ENCODE peak calls at places on chromosomes 13 and 19, in six cellular contexts. A is nephron progenitor cell; V is activated CD4-positive, alpha-beta T cell treated with anti-CD3 and anti-CD28 coated beads, Interleukin-2, amount 50 U/mL, for 48 hours; R is globus pallidus; G is EH; W is dorsolateral prefrontal cortex. S is an unnamed sample.

GRCh38 chr19:55287361-55288079 is 3.7 kb downstream of the BRSK1 start:
- DNase-seq in V (no peak), G (no peak), R (peak; percentile 97), A (no peak), W (no peak), S (no peak)

GRCh38 chr13:76667551-76667950 is 218.7 kb downstream of the KCTD12 start:
- DNase-seq in R (no peak), V (no peak), A (no peak), W (no peak), G (peak; percentile 72), S (no peak)

GRCh38 chr13:87942204-87942603 is 271.0 kb downstream of the SLITRK5 start:
- DNase-seq in G (no peak), A (no peak), R (no peak), W (no peak), V (no peak), S (no peak)

GRCh38 chr19:48540110-48540509 is 11.9 kb upstream of the SULT2B1 start:
- DNase-seq in R (no peak), A (no peak), W (no peak), G (no peak), V (no peak), S (no peak)

GRCh38 chr19:38707512-38708114 is 36.7 kb downstream of the CAPN12 start:
- DNase-seq in W (no peak), R (no peak), V (no peak), G (peak; percentile 51), A (no peak), S (no peak)

GRCh38 chr13:100019780-100020356 is 38.3 kb downstream of the ZIC2 start:
- DNase-seq in V (no peak), A (no peak), G (no peak), R (no peak), W (no peak), S (no peak)

GRCh38 chr19:37077615-37077928 is 661 bp upstream of the ZNF420 start:
- DNase-seq in G (no peak), V (no peak), R (no peak), W (no peak), A (no peak), S (no peak)

GRCh38 chr13:113550453-113550852 is 34.1 kb upstream of the TFDP1 start:
- DNase-seq in W (peak; percentile 9), V (no peak), A (no peak), R (no peak), G (no peak), S (no peak)

GRCh38 chr13:24738366-24738847 is 25.6 kb upstream of the RNF17 start:
- DNase-seq in W (no peak), A (no peak), G (no peak), R (no peak), V (no peak), S (no peak)

GRCh38 chr13:25037057-25037813 is 58.7 kb upstream of the PABPC3 start:
- DNase-seq in A (peak; percentile 64), W (peak; percentile 69), V (peak; percentile 29), G (peak; percentile 67), R (peak; percentile 79), S (peak; percentile 38)

GRCh38 chr19:5397804-5398692 is 57.2 kb upstream of the ZNRF4 start:
- DNase-seq in W (no peak), R (no peak), V (no peak), G (peak; percentile 26), A (peak; percentile 47), S (peak; percentile 38)

GRCh38 chr19:23310729-23311211 is 60.6 kb upstream of the ZNF724 start:
- DNase-seq in V (no peak), W (no peak), R (no peak), A (no peak), G (no peak), S (no peak)

GRCh38 chr19:7772752-7773291 is 9.8 kb downstream of the CLEC4M start:
- DNase-seq in G (peak; percentile 37), W (no peak), V (peak; percentile 20), A (no peak), R (no peak), S (no peak)

GRCh38 chr13:50326746-50327145 is 311.5 kb downstream of the KCNRG start:
- DNase-seq in A (no peak), G (no peak), R (no peak), V (no peak), W (no peak), S (no peak)

GRCh38 chr13:69545500-69546025 is 562.1 kb upstream of the ATXN8OS start:
- DNase-seq in A (no peak), R (no peak), W (no peak), G (no peak), V (no peak), S (no peak)

GRCh38 chr19:7507884-7508283 is 8.0 kb upstream of the ZNF358 start:
- DNase-seq in W (no peak), R (no peak), G (peak; percentile 93), V (peak; percentile 24), A (peak; percentile 72), S (peak; percentile 93)

GRCh38 chr19:3175761-3176714 is 2.5 kb upstream of the S1PR4 start:
- DNase-seq in R (no peak), W (no peak), G (peak; percentile 88), A (no peak), V (peak; percentile 31), S (no peak)

GRCh38 chr13:94345374-94346195 is 133.9 kb downstream of the DCT start:
- DNase-seq in A (no peak), R (peak; percentile 18), W (no peak), G (peak; percentile 53), V (no peak), S (no peak)

GRCh38 chr19:8332976-8333770 is 9.9 kb downstream of the KANK3 start:
- DNase-seq in G (no peak), W (no peak), V (no peak), R (no peak), A (peak; percentile 52), S (no peak)

GRCh38 chr13:67275351-67275989 is 45.3 kb upstream of the PCDH9 start:
- DNase-seq in A (no peak), G (no peak), R (no peak), V (no peak), W (no peak), S (no peak)

GRCh38 chr13:110127986-110128511 is 178.9 kb downstream of the COL4A1 start:
- DNase-seq in G (peak; percentile 63), W (no peak), V (no peak), A (no peak), R (no peak), S (no peak)

GRCh38 chr19:10769533-10770491 is 51.9 kb downstream of the DNM2 start:
- DNase-seq in W (peak; percentile 64), A (peak; percentile 20), G (peak; percentile 50), R (peak; percentile 91), V (no peak), S (peak; percentile 58)

GRCh38 chr13:109740121-109740520 is 46.3 kb downstream of the IRS2 start:
- DNase-seq in V (no peak), A (no peak), W (no peak), G (no peak), R (peak; percentile 43), S (no peak)

GRCh38 chr13:64793131-64793530 is 2437.0 kb downstream of the PCDH9 start:
- DNase-seq in V (no peak), R (no peak), A (no peak), G (no peak), W (no peak), S (no peak)

GRCh38 chr19:33396701-33397535 is 23.4 kb downstream of the CEBPG start:
- DNase-seq in V (no peak), A (peak; percentile 58), R (no peak), W (no peak), G (peak; percentile 36), S (peak; percentile 55)

GRCh38 chr13:51453308-51453958 is 597 bp upstream of the INTS6 start:
- DNase-seq in V (peak; percentile 76), R (peak; percentile 78), W (no peak), G (no peak), A (peak; percentile 84), S (peak; percentile 76)

GRCh38 chr19:33556261-33556660 is 34.7 kb upstream of the PEPD start:
- DNase-seq in A (no peak), W (no peak), V (no peak), G (no peak), R (no peak), S (no peak)

GRCh38 chr13:96994030-96994848 is at the start of gene OXGR1:
- DNase-seq in A (peak; percentile 48), W (no peak), R (peak; percentile 36), V (no peak), G (no peak), S (no peak)

GRCh38 chr19:899363-900301 is 6.3 kb downstream of the RNU6-9 start:
- DNase-seq in V (no peak), A (no peak), R (no peak), W (no peak), G (no peak), S (no peak)

GRCh38 chr13:49308104-49308875 is 60.6 kb downstream of the CDADC1 start:
- DNase-seq in A (no peak), R (peak; percentile 88), G (no peak), W (no peak), V (no peak), S (no peak)

GRCh38 chr13:100209857-100210580 is 121.1 kb downstream of the PCCA start:
- DNase-seq in A (no peak), G (peak; percentile 88), W (no peak), R (no peak), V (no peak), S (peak; percentile 21)

GRCh38 chr13:25687622-25688225 is 315.9 kb downstream of the ATP8A2 start:
- DNase-seq in W (peak; percentile 59), A (no peak), V (no peak), G (no peak), R (no peak), S (no peak)

GRCh38 chr19:14078406-14078805 is 5.8 kb downstream of the MISP3 start:
- DNase-seq in A (no peak), W (no peak), V (no peak), R (no peak), G (no peak), S (no peak)

GRCh38 chr13:27203186-27203585 is 31.6 kb upstream of the USP12 start:
- DNase-seq in W (no peak), R (no peak), V (no peak), A (no peak), G (no peak), S (no peak)

GRCh38 chr13:80086304-80086721 is 254.6 kb downstream of the SPRY2 start:
- DNase-seq in R (no peak), W (no peak), A (no peak), G (no peak), V (no peak), S (no peak)

GRCh38 chr19:23956051-23956450 is 41.4 kb downstream of the ZNF726 start:
- DNase-seq in W (no peak), G (peak; percentile 1), A (no peak), V (no peak), R (no peak), S (no peak)

GRCh38 chr13:46015374-46015773 is 37.2 kb downstream of the ZC3H13 start:
- DNase-seq in W (no peak), R (no peak), G (peak; percentile 15), V (no peak), A (no peak), S (no peak)

GRCh38 chr13:44052843-44053607 is 173.3 kb downstream of the LACC1 start:
- DNase-seq in V (no peak), R (no peak), A (peak; percentile 40), W (no peak), G (peak; percentile 68), S (peak; percentile 16)

GRCh38 chr13:51222510-51223283 is 499 bp downstream of the FAM124A start:
- DNase-seq in A (no peak), V (peak; percentile 8), W (no peak), R (no peak), G (peak; percentile 3), S (no peak)

GRCh38 chr13:100644328-100644727 is 30.3 kb downstream of the TMTC4 start:
- DNase-seq in W (no peak), V (no peak), R (no peak), G (no peak), A (peak; percentile 20), S (no peak)

S was measured in hepatic stellate cell.